ENCODE peak calls at places on chromosomes 12 and 14, in eight cellular contexts. P, J, V, W, E, Q, M and A are unnamed samples.

GRCh38 chr14:100164808-100165207 is 5.4 kb upstream of the DEGS2 start:
- DNase-seq in P (no peak), J (no peak), V (no peak), W (no peak), E (no peak), Q (no peak), M (no peak), A (no peak)

GRCh38 chr12:43848786-43849185 is 12.9 kb downstream of the TMEM117 start:
- DNase-seq in P (no peak), J (no peak), V (no peak), W (no peak), E (no peak), Q (peak), M (no peak), A (no peak)

GRCh38 chr14:102063092-102063807 is 23.6 kb downstream of the HSP90AA1 start:
- DNase-seq in P (peak), J (peak), V (peak), W (peak), E (peak), Q (peak), M (peak), A (peak)

GRCh38 chr12:16605666-16606116 is 271 bp downstream of the LMO3 start:
- DNase-seq in P (no peak), J (no peak), V (peak), W (no peak), E (no peak), Q (peak), M (no peak), A (no peak)

GRCh38 chr14:59777006-59777579 is 93.5 kb downstream of the RTN1 start:
- DNase-seq in P (no peak), J (no peak), V (no peak), W (no peak), E (no peak), Q (no peak), M (no peak), A (no peak)

GRCh38 chr14:62056789-62057188 is 294.6 kb downstream of the SNAPC1 start:
- DNase-seq in P (no peak), J (no peak), V (no peak), W (no peak), E (no peak), Q (no peak), M (no peak), A (no peak)

GRCh38 chr12:67269632-67270578 is 747 bp downstream of the CAND1 start:
- DNase-seq in P (peak), J (no peak), V (peak), W (peak), E (peak), Q (peak), M (peak), A (peak)

GRCh38 chr12:109052415-109053323 is at the start of gene USP30:
- DNase-seq in P (peak), J (peak), V (peak), W (peak), E (peak), Q (peak), M (peak), A (peak)

GRCh38 chr14:88468396-88468795 is 82.9 kb downstream of the SPATA7 start:
- DNase-seq in P (no peak), J (peak), V (no peak), W (no peak), E (no peak), Q (peak), M (no peak), A (no peak)

GRCh38 chr12:75705749-75706719 is 194.6 kb upstream of the KRR1 start:
- DNase-seq in P (no peak), J (peak), V (no peak), W (peak), E (no peak), Q (peak), M (peak), A (no peak)

GRCh38 chr12:20596036-20596435 is 99.1 kb upstream of the SLCO1C1 start:
- DNase-seq in P (no peak), J (no peak), V (no peak), W (no peak), E (no peak), Q (no peak), M (no peak), A (no peak)

GRCh38 chr12:20599757-20600156 is 95.4 kb upstream of the SLCO1C1 start:
- DNase-seq in P (no peak), J (no peak), V (no peak), W (no peak), E (no peak), Q (no peak), M (no peak), A (no peak)

GRCh38 chr12:20604408-20604807 is 90.7 kb upstream of the SLCO1C1 start:
- DNase-seq in P (no peak), J (no peak), V (no peak), W (no peak), E (no peak), Q (no peak), M (no peak), A (no peak)

GRCh38 chr12:20602671-20603402 is 92.3 kb upstream of the SLCO1C1 start:
- DNase-seq in P (no peak), J (peak), V (no peak), W (no peak), E (no peak), Q (peak), M (no peak), A (no peak)

GRCh38 chr12:20601668-20602280 is 93.4 kb upstream of the SLCO1C1 start:
- DNase-seq in P (no peak), J (peak), V (peak), W (no peak), E (peak), Q (peak), M (no peak), A (no peak)
- TF ChIP-seq CTCF in P (no peak), J (peak), V (peak), W (no peak), E (peak), Q (peak), M (peak), A (no peak)

GRCh38 chr14:80275208-80275850 is 64.0 kb upstream of the DIO2 start:
- DNase-seq in P (no peak), J (peak), V (no peak), W (no peak), E (no peak), Q (peak), M (no peak), A (no peak)
- TF ChIP-seq CTCF in P (no peak), J (no peak), V (no peak), W (no peak), E (no peak), Q (no peak), M (no peak), A (no peak)

GRCh38 chr12:1542599-1542998 is 51.8 kb downstream of the FBXL14 start:
- DNase-seq in P (no peak), J (no peak), V (no peak), W (no peak), E (no peak), Q (no peak), M (no peak), A (no peak)

GRCh38 chr12:1540690-1541089 is 53.7 kb downstream of the FBXL14 start:
- DNase-seq in P (peak), J (no peak), V (no peak), W (no peak), E (no peak), Q (peak), M (no peak), A (no peak)

GRCh38 chr12:1546931-1547640 is 47.3 kb downstream of the FBXL14 start:
- DNase-seq in P (no peak), J (no peak), V (peak), W (no peak), E (no peak), Q (no peak), M (no peak), A (no peak)

GRCh38 chr12:1544991-1545700 is 49.2 kb downstream of the FBXL14 start:
- DNase-seq in P (peak), J (no peak), V (peak), W (no peak), E (no peak), Q (peak), M (peak), A (no peak)
- TF ChIP-seq CTCF in P (peak), J (peak), V (peak), W (no peak), E (no peak), Q (peak), M (peak), A (no peak)

GRCh38 chr12:57093412-57094193 is 4.7 kb downstream of the NAB2 start:
- DNase-seq in P (peak), J (no peak), V (peak), W (peak), E (peak), Q (peak), M (peak), A (peak)
- TF ChIP-seq CTCF in P (peak), J (peak), V (peak), W (peak), E (peak), Q (peak), M (peak), A (peak)

GRCh38 chr14:87109271-87109670 is 883.7 kb downstream of the GALC start:
- DNase-seq in P (no peak), J (no peak), V (no peak), W (no peak), E (no peak), Q (peak), M (no peak), A (no peak)

GRCh38 chr14:87115234-87115633 is 877.7 kb downstream of the GALC start:
- DNase-seq in P (no peak), J (no peak), V (no peak), W (no peak), E (no peak), Q (no peak), M (no peak), A (no peak)

GRCh38 chr14:87111741-87112140 is 881.2 kb downstream of the GALC start:
- DNase-seq in P (no peak), J (no peak), V (peak), W (no peak), E (no peak), Q (no peak), M (no peak), A (no peak)

GRCh38 chr14:87111141-87111540 is 881.8 kb downstream of the GALC start:
- DNase-seq in P (no peak), J (no peak), V (no peak), W (no peak), E (no peak), Q (no peak), M (no peak), A (no peak)

DNA sequence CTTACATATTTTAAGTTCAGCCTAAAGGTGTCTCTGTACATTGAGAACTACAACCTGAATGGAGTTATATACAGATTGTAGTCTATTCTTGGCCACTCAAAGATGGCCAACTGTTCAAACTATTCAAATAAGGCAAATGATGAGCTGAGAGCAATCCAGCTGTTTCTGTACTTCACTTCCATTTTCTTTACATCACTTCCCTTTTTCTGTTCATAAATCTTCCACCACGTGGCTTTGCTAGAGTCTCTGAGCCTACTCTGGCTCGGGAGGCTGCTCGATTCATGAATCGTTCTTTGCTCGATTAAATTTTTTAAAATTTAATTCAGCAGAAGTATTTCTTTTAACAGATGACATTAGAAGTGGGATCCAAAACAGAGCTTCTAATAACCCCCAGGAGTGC is 879.7 kb downstream of the GALC start:
- DNase-seq in P (no peak), J (no peak), V (peak), W (no peak), E (no peak), Q (no peak), M (no peak), A (no peak)
- TF ChIP-seq CTCF in P (no peak), J (no peak), V (no peak), W (no peak), E (no peak), Q (no peak), M (no peak), A (no peak)

DNA sequence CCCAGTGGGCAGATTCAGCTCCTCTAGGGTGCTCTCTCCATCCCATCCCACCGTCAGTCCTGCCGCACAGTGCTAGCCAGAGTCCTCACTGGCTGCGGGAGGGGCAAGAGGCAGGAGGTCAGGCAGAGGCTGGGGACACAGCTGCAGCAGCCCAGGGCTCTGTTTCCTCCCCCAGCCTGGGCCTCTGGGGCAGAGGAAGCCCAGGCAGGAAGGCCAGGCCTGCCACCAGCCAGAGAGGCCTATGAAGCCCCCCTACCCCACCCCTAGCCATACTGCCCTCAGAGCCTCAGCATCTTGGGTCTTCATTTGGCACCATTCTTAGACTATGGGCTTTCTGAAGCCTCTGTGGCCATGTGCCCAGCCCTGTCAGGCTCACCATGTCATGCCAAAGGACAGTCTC is 3.4 kb downstream of the ACVRL1 start:
- DNase-seq in P (no peak), J (no peak), V (no peak), W (no peak), E (no peak), Q (no peak), M (no peak), A (no peak)
- TF ChIP-seq CTCF in P (no peak), J (no peak), V (no peak), W (no peak), E (no peak), Q (no peak), M (no peak), A (no peak)